ENCODE peak calls at places on chromosomes 7 and 10, in eight cellular contexts. L, B, D, E, M, S, O and A are unnamed samples.

GRCh38 chr7:27143022-27143949 is at the start of gene HOXA5:
- DNase-seq in L (peak; percentile 42), B (peak; percentile 63), D (peak; percentile 100), E (peak; percentile 84), M (peak; percentile 90), S (no peak), O (no peak), A (peak; percentile 71)

GRCh38 chr10:38054361-38054797 is 39.8 kb upstream of the ZNF37A start:
- DNase-seq in L (no peak), B (no peak), D (peak; percentile 62), E (no peak), M (no peak), S (no peak), O (peak; percentile 5), A (no peak)

GRCh38 chr10:94088926-94089381 is 95.2 kb downstream of the PLCE1 start:
- DNase-seq in L (no peak), B (peak; percentile 22), D (peak; percentile 34), E (no peak), M (peak; percentile 42), S (no peak), O (peak; percentile 42), A (no peak)

GRCh38 chr10:122657734-122658133 is 41.9 kb downstream of the C10orf120 start:
- DNase-seq in L (no peak), B (no peak), D (no peak), E (no peak), M (no peak), S (no peak), O (no peak), A (peak; percentile 3)

GRCh38 chr10:72503241-72503640 is 122.6 kb downstream of the MICU1 start:
- DNase-seq in L (no peak), B (peak; percentile 25), D (peak; percentile 24), E (no peak), M (no peak), S (no peak), O (no peak), A (no peak)

GRCh38 chr10:15367296-15367830 is 3.7 kb downstream of the FAM171A1 start:
- DNase-seq in L (no peak), B (no peak), D (no peak), E (no peak), M (no peak), S (no peak), O (no peak), A (no peak)

GRCh38 chr7:89334785-89335184 is 539.2 kb upstream of the TEX47 start:
- DNase-seq in L (no peak), B (no peak), D (no peak), E (no peak), M (no peak), S (no peak), O (no peak), A (no peak)

GRCh38 chr10:31912898-31913847 is 15.5 kb downstream of the ARHGAP12 start:
- DNase-seq in L (no peak), B (no peak), D (no peak), E (no peak), M (no peak), S (no peak), O (no peak), A (no peak)

GRCh38 chr7:27141591-27142561 is 1.6 kb downstream of the HOXA5 start:
- DNase-seq in L (no peak), B (no peak), D (no peak), E (no peak), M (peak; percentile 73), S (no peak), O (no peak), A (peak; percentile 74)

GRCh38 chr10:120262857-120263547 is 194.0 kb upstream of the PLPP4 start:
- DNase-seq in L (no peak), B (no peak), D (no peak), E (no peak), M (no peak), S (no peak), O (no peak), A (no peak)

GRCh38 chr7:51224811-51225581 is 91.6 kb downstream of the COBL start:
- DNase-seq in L (no peak), B (no peak), D (no peak), E (no peak), M (peak; percentile 56), S (no peak), O (peak; percentile 63), A (no peak)
- TF ChIP-seq CTCF in L (no peak), B (no peak), D (no peak), E (peak; percentile 51), M (peak; percentile 52), S (no peak), O (peak; percentile 51), A (no peak)

DNA sequence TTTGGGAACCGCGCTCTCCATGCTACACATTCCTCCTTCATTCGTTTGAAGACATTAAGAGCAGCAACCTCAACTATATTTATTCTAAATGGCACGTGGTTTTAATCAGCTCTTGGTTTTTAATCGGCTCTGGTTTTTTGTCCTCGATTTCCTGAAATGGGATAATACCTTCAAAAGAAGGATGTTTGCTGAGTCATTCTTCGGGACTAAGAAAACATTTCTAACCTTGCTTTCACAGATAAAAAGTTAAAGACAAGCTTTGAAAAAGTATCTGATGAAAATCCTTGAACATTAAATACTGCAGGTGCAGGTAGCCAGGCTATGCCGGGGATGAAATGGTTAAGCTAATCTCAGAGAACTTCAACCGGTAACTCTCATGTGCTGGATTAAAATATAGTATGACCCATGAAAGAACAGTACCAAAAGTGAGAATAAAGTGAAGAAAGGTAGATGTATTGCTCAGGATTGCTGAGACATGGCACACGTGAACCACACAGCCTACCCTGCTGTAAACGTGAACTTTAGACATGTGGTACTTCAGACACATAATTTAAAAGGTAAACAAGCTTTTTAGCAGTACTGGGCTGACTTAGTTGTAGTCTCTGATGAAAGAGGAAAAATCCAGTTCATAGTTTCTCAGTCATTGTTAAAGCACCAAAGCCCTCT is 89.0 kb downstream of the PTPRN2 start:
- DNase-seq in L (no peak), B (no peak), D (no peak), E (no peak), M (no peak), S (no peak), O (peak; percentile 46), A (no peak)
- H3K27me3 ChIP-seq in L (no peaks in the 10 kb centered on the region), B (peaks cover 37% of the 10 kb centered on the region), D (no peaks in the 10 kb centered on the region), E (no peaks in the 10 kb centered on the region), M (no peaks in the 10 kb centered on the region), S (no peaks in the 10 kb centered on the region), O (peaks cover 10% of the 10 kb centered on the region), A (peaks cover 29% of the 10 kb centered on the region)

GRCh38 chr10:117002206-117002605 is 2.8 kb downstream of the SHTN1 start:
- DNase-seq in L (no peak), B (no peak), D (no peak), E (no peak), M (no peak), S (no peak), O (no peak), A (no peak)

GRCh38 chr10:117004238-117004626 is 755 bp downstream of the SHTN1 start:
- DNase-seq in L (peak; percentile 12), B (no peak), D (no peak), E (no peak), M (no peak), S (no peak), O (no peak), A (no peak)

GRCh38 chr10:117001144-117001543 is 3.8 kb downstream of the SHTN1 start:
- DNase-seq in L (no peak), B (no peak), D (no peak), E (no peak), M (no peak), S (no peak), O (no peak), A (no peak)

GRCh38 chr10:117004627-117005453 is at the start of gene SHTN1:
- DNase-seq in L (peak; percentile 18), B (peak; percentile 49), D (no peak), E (peak; percentile 60), M (peak; percentile 70), S (peak; percentile 65), O (peak; percentile 93), A (peak; percentile 84)

GRCh38 chr10:117003336-117003735 is 1.7 kb downstream of the SHTN1 start:
- DNase-seq in L (no peak), B (no peak), D (no peak), E (no peak), M (no peak), S (no peak), O (no peak), A (no peak)
- H3K4me3 ChIP-seq in L (no peak overlapping the region), B (no peak overlapping the region), D (no peak overlapping the region), E (no peak overlapping the region), M (no peak overlapping the region), S (no peak overlapping the region), O (no peak overlapping the region), A (no peak overlapping the region)

DNA sequence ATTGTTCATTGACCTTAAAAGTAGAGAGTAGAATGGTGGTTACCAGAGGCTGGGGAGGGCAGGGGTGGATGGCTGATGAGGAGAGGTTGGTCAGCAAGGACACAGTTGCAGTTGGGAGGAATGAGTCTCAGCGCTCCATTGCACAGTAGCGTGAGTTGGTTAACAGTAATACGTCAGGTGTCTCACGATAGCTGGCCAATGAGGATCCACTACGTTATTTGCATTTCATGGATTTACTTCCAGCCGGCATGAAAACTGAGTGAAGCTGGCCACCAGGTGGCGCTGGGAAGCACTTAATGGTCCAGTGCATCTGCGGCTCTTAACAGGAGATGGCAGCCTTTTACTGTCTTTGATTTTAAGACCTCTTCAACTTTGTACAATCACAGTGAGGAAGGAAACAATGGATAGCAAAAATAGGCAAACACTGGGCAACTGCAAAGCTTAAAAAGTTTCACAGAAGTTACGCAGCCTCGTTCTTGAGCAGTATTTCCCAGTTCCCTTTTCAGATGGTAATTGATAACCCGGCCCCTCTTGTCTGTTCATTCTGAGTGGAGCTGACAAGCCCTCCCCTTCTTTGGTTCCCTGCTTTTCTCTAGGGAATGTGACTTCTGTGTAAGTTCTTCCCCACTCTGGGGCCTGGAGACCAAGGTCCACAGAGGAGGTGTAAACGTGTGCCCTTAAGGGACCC is 23.7 kb downstream of the AKR1E2 start:
- DNase-seq in L (peak; percentile 55), B (peak; percentile 90), D (peak; percentile 94), E (peak; percentile 89), M (peak; percentile 94), S (peak; percentile 86), O (peak; percentile 96), A (peak; percentile 94)
- TF ChIP-seq CTCF in L (peak; percentile 96), B (peak; percentile 95), D (peak; percentile 100), E (peak; percentile 99), M (peak; percentile 100), S (peak; percentile 96), O (peak; percentile 100), A (peak; percentile 95)

GRCh38 chr7:141073173-141073640 is 657 bp upstream of the TMEM178B start:
- DNase-seq in L (no peak), B (no peak), D (no peak), E (peak; percentile 48), M (peak; percentile 92), S (peak; percentile 44), O (peak; percentile 81), A (no peak)
- H3K27me3 ChIP-seq in L (peaks cover 7% of the 10 kb centered on the region), B (peaks cover 67% of the 10 kb centered on the region), D (peaks cover 59% of the 10 kb centered on the region), E (peaks cover 5% of the 10 kb centered on the region), M (peaks cover 67% of the 10 kb centered on the region), S (no peaks in the 10 kb centered on the region), O (peaks cover 88% of the 10 kb centered on the region), A (peaks cover 65% of the 10 kb centered on the region)